ENCODE peak calls at places on chromosome 20, in eight cellular contexts. One of them, this sample, is unnamed.

GRCh38 chr20:44467289-44467883 is 8.3 kb upstream of the TTPAL start:
- DNase-seq in stimulated activated CD8-positive, alpha-beta memory T cell treated with anti-CD3 and anti-CD28 coated beads, Interleukin-4, amount 100 ng/mL, for 1 hour: no peak
- DNase-seq in GM06990: no peak
- DNase-seq in effector memory CD8-positive, alpha-beta T cell: no peak
- DNase-seq in iris pigment epithelial cell: peak
- DNase-seq in ACHN: no peak
- DNase-seq in fibroblast of pulmonary artery: peak
- DNase-seq in NCI-H146: no peak
- DNase-seq in this sample: no peak

GRCh38 chr20:6780414-6780813 is 12.9 kb downstream of the BMP2 start:
- DNase-seq in ACHN: no peak
- DNase-seq in NCI-H146: no peak
- DNase-seq in effector memory CD8-positive, alpha-beta T cell: no peak
- DNase-seq in fibroblast of pulmonary artery: no peak
- DNase-seq in iris pigment epithelial cell: peak
- DNase-seq in GM06990: no peak
- DNase-seq in stimulated activated CD8-positive, alpha-beta memory T cell treated with anti-CD3 and anti-CD28 coated beads, Interleukin-4, amount 100 ng/mL, for 1 hour: no peak
- DNase-seq in this sample: no peak

GRCh38 chr20:17863577-17864292 is 104.9 kb downstream of the SNX5 start:
- DNase-seq in fibroblast of pulmonary artery: no peak
- DNase-seq in NCI-H146: peak
- DNase-seq in ACHN: peak
- DNase-seq in iris pigment epithelial cell: no peak
- DNase-seq in effector memory CD8-positive, alpha-beta T cell: no peak
- DNase-seq in GM06990: no peak
- DNase-seq in stimulated activated CD8-positive, alpha-beta memory T cell treated with anti-CD3 and anti-CD28 coated beads, Interleukin-4, amount 100 ng/mL, for 1 hour: no peak
- DNase-seq in this sample: no peak

GRCh38 chr20:58340853-58341252 is 31.3 kb downstream of the RAB22A start:
- DNase-seq in stimulated activated CD8-positive, alpha-beta memory T cell treated with anti-CD3 and anti-CD28 coated beads, Interleukin-4, amount 100 ng/mL, for 1 hour: no peak
- DNase-seq in NCI-H146: no peak
- DNase-seq in GM06990: no peak
- DNase-seq in fibroblast of pulmonary artery: peak
- DNase-seq in effector memory CD8-positive, alpha-beta T cell: no peak
- DNase-seq in ACHN: no peak
- DNase-seq in iris pigment epithelial cell: peak
- DNase-seq in this sample: no peak

GRCh38 chr20:13644010-13644409 is 5.3 kb upstream of the TASP1 start:
- DNase-seq in ACHN: no peak
- DNase-seq in NCI-H146: peak
- DNase-seq in effector memory CD8-positive, alpha-beta T cell: no peak
- DNase-seq in stimulated activated CD8-positive, alpha-beta memory T cell treated with anti-CD3 and anti-CD28 coated beads, Interleukin-4, amount 100 ng/mL, for 1 hour: no peak
- DNase-seq in iris pigment epithelial cell: peak
- DNase-seq in GM06990: no peak
- DNase-seq in fibroblast of pulmonary artery: peak
- DNase-seq in this sample: no peak

GRCh38 chr20:1357921-1358671 is 29.2 kb upstream of the SDCBP2 start:
- DNase-seq in stimulated activated CD8-positive, alpha-beta memory T cell treated with anti-CD3 and anti-CD28 coated beads, Interleukin-4, amount 100 ng/mL, for 1 hour: no peak
- DNase-seq in iris pigment epithelial cell: peak
- DNase-seq in effector memory CD8-positive, alpha-beta T cell: no peak
- DNase-seq in NCI-H146: no peak
- DNase-seq in GM06990: no peak
- DNase-seq in ACHN: peak
- DNase-seq in fibroblast of pulmonary artery: peak
- DNase-seq in this sample: no peak

GRCh38 chr20:38345643-38346042 is 639 bp upstream of the LBP start:
- DNase-seq in ACHN: no peak
- DNase-seq in NCI-H146: no peak
- DNase-seq in GM06990: no peak
- DNase-seq in iris pigment epithelial cell: no peak
- DNase-seq in effector memory CD8-positive, alpha-beta T cell: no peak
- DNase-seq in stimulated activated CD8-positive, alpha-beta memory T cell treated with anti-CD3 and anti-CD28 coated beads, Interleukin-4, amount 100 ng/mL, for 1 hour: no peak
- DNase-seq in fibroblast of pulmonary artery: no peak
- DNase-seq in this sample: no peak

GRCh38 chr20:63972312-63973159 is 2.8 kb upstream of the ZNF512B start:
- DNase-seq in NCI-H146: no peak
- DNase-seq in fibroblast of pulmonary artery: no peak
- DNase-seq in GM06990: peak
- DNase-seq in stimulated activated CD8-positive, alpha-beta memory T cell treated with anti-CD3 and anti-CD28 coated beads, Interleukin-4, amount 100 ng/mL, for 1 hour: no peak
- DNase-seq in iris pigment epithelial cell: no peak
- DNase-seq in ACHN: no peak
- DNase-seq in effector memory CD8-positive, alpha-beta T cell: no peak
- DNase-seq in this sample: no peak

This sample was measured in cerebellar nuclear complex.